ENCODE peak calls at places on chromosomes 3 and 15, in six cellular contexts. W, O, H, D, V and T are unnamed samples.

GRCh38 chr3:11306815-11307589 is 34.8 kb downstream of the ATG7 start:
- DNase-seq in W (no peak), O (no peak), H (no peak), D (no peak), V (no peak), T (no peak)

GRCh38 chr15:65818927-65819562 is 27.0 kb upstream of the DENND4A start:
- DNase-seq in W (no peak), O (no peak), H (no peak), D (no peak), V (no peak), T (no peak)

GRCh38 chr3:32105291-32106131 is 909 bp upstream of the GPD1L start:
- DNase-seq in W (no peak), O (no peak), H (no peak), D (peak; percentile 28), V (peak; percentile 87), T (peak; percentile 78)

GRCh38 chr15:28246605-28247004 is 75.4 kb downstream of the HERC2 start:
- DNase-seq in W (no peak), O (no peak), H (no peak), D (no peak), V (no peak), T (no peak)

GRCh38 chr3:57998366-57999283 is 9.6 kb upstream of the FLNB start:
- DNase-seq in W (no peak), O (no peak), H (no peak), D (peak; percentile 50), V (peak; percentile 61), T (peak; percentile 46)

GRCh38 chr15:36527512-36528162 is 51.8 kb upstream of the CDIN1 start:
- DNase-seq in W (no peak), O (no peak), H (no peak), D (no peak), V (no peak), T (peak; percentile 68)

GRCh38 chr15:66252411-66253295 is 897 bp downstream of the MEGF11 start:
- DNase-seq in W (no peak), O (peak; percentile 38), H (no peak), D (peak; percentile 46), V (peak; percentile 15), T (peak; percentile 49)

GRCh38 chr3:153903430-153903829 is 217.8 kb upstream of the ARHGEF26 start:
- DNase-seq in W (no peak), O (no peak), H (no peak), D (no peak), V (no peak), T (no peak)

GRCh38 chr15:40938530-40938870 is 9.4 kb downstream of the DLL4 start:
- DNase-seq in W (no peak), O (no peak), H (no peak), D (no peak), V (no peak), T (no peak)

GRCh38 chr3:42663581-42664442 is 10.3 kb downstream of the ZBTB47 start:
- DNase-seq in W (no peak), O (no peak), H (no peak), D (no peak), V (no peak), T (no peak)

GRCh38 chr3:14728113-14728512 is 53.2 kb downstream of the C3orf20 start:
- DNase-seq in W (no peak), O (no peak), H (no peak), D (no peak), V (no peak), T (no peak)

GRCh38 chr3:106006001-106006400 is 137.2 kb upstream of the CBLB start:
- DNase-seq in W (no peak), O (no peak), H (no peak), D (no peak), V (peak; percentile 96), T (peak; percentile 96)

GRCh38 chr15:47678047-47678446 is 39.3 kb upstream of the SEMA6D start:
- DNase-seq in W (no peak), O (no peak), H (no peak), D (no peak), V (peak; percentile 31), T (peak; percentile 25)

GRCh38 chr3:125032100-125032643 is 23.6 kb downstream of the HEG1 start:
- DNase-seq in W (no peak), O (no peak), H (no peak), D (no peak), V (no peak), T (no peak)

GRCh38 chr3:167084566-167084965 is 295.5 kb downstream of the ZBBX start:
- DNase-seq in W (no peak), O (no peak), H (no peak), D (no peak), V (no peak), T (no peak)

GRCh38 chr3:189839576-189839975 is 208.4 kb downstream of the TP63 start:
- DNase-seq in W (no peak), O (no peak), H (peak; percentile 90), D (no peak), V (peak; percentile 89), T (peak; percentile 87)

GRCh38 chr15:25501828-25502446 is 63.1 kb upstream of the UBE3A start:
- DNase-seq in W (no peak), O (no peak), H (no peak), D (no peak), V (peak; percentile 45), T (peak; percentile 52)

GRCh38 chr15:98581715-98582114 is 66.6 kb upstream of the IGF1R start:
- DNase-seq in W (no peak), O (no peak), H (no peak), D (no peak), V (peak; percentile 24), T (peak; percentile 30)

GRCh38 chr3:20322085-20322484 is 136.1 kb upstream of the SGO1 start:
- DNase-seq in W (no peak), O (no peak), H (no peak), D (no peak), V (no peak), T (no peak)

GRCh38 chr3:159936541-159936940 is 52.1 kb upstream of the IL12A start:
- DNase-seq in W (no peak), O (no peak), H (no peak), D (no peak), V (no peak), T (no peak)

GRCh38 chr15:34850121-34850520 is 54.8 kb upstream of the ACTC1 start:
- DNase-seq in W (no peak), O (no peak), H (no peak), D (no peak), V (no peak), T (no peak)

GRCh38 chr15:73751896-73752816 is 995 bp downstream of the INSYN1 start:
- DNase-seq in W (no peak), O (no peak), H (no peak), D (no peak), V (no peak), T (no peak)

GRCh38 chr3:108036401-108036800 is 54.4 kb downstream of the CD47 start:
- DNase-seq in W (no peak), O (no peak), H (no peak), D (no peak), V (no peak), T (no peak)

GRCh38 chr3:190696777-190697501 is 165.6 kb downstream of the GMNC start:
- DNase-seq in W (no peak), O (no peak), H (no peak), D (no peak), V (peak; percentile 49), T (peak; percentile 46)

GRCh38 chr3:57556459-57557087 is 499 bp downstream of the PDE12 start:
- DNase-seq in W (no peak), O (no peak), H (no peak), D (peak; percentile 33), V (no peak), T (peak; percentile 40)

DNA sequence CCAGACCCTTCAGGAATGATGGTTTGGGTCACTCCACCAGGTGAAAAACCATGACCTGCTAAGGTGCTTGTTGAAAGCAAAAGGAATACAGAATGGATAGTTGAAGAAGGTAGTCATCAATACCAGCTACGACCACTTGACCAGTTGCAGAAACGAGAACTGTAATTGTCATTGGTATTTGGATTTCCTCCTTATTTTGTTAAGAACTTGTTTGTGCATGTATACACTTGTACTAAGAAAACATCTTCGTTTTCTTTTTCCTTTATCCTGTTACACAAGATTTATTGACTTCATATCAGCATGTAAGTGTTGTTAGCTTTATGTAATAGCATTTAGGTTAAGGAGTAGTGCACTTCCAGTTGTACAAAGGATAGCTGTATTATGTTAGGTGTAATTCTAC is 261.8 kb downstream of the MCTP2 start:
- DNase-seq in W (no peak), O (no peak), H (no peak), D (no peak), V (peak; percentile 89), T (peak; percentile 72)
- H3K4me3 ChIP-seq in W (no peak overlapping the region), O (no peak overlapping the region), H (no peak overlapping the region), D (no peak overlapping the region), V (no peak overlapping the region), T (no peak overlapping the region)

GRCh38 chr3:79560698-79561097 is 207.1 kb downstream of the ROBO1 start:
- DNase-seq in W (no peak), O (no peak), H (no peak), D (no peak), V (no peak), T (no peak)

GRCh38 chr3:79551325-79551892 is 216.4 kb downstream of the ROBO1 start:
- DNase-seq in W (no peak), O (no peak), H (no peak), D (no peak), V (no peak), T (no peak)

GRCh38 chr3:79551997-79552396 is 215.8 kb downstream of the ROBO1 start:
- DNase-seq in W (no peak), O (no peak), H (no peak), D (no peak), V (no peak), T (no peak)

GRCh38 chr3:79558943-79559342 is 208.9 kb downstream of the ROBO1 start:
- DNase-seq in W (no peak), O (no peak), H (no peak), D (no peak), V (no peak), T (no peak)

GRCh38 chr3:79555655-79556054 is 212.1 kb downstream of the ROBO1 start:
- DNase-seq in W (no peak), O (no peak), H (no peak), D (no peak), V (no peak), T (no peak)
- TF ChIP-seq CTCF in W (no peak), O (no peak), H (no peak), D (no peak), V (no peak), T (no peak)

DNA sequence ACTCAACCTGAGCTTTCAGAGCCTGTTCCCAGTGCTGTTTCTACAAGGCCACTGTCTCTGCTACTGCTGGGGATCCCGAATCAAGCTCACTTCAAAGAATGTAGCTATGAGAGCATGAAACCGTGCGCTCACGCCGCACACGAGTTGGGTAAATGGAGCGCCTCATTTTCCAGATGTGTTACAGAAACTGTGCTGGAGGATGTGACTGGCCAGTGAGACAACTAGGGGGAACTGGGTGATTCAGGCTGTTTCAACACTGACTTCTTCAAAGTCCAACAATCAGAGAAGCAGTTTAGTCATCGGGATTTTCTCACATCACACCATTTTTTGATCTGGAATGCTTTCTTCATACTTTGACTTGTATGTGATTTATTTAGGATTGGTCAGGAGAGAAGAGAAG is 3.5 kb downstream of the ZNF710 start:
- DNase-seq in W (no peak), O (peak; percentile 38), H (peak; percentile 79), D (peak; percentile 46), V (peak; percentile 99), T (peak; percentile 99)
- H3K4me3 ChIP-seq in W (no peak overlapping the region), O (no peak overlapping the region), H (no peak overlapping the region), D (no peak overlapping the region), V (no peak overlapping the region), T (peak overlapping the region; percentile 5)

DNA sequence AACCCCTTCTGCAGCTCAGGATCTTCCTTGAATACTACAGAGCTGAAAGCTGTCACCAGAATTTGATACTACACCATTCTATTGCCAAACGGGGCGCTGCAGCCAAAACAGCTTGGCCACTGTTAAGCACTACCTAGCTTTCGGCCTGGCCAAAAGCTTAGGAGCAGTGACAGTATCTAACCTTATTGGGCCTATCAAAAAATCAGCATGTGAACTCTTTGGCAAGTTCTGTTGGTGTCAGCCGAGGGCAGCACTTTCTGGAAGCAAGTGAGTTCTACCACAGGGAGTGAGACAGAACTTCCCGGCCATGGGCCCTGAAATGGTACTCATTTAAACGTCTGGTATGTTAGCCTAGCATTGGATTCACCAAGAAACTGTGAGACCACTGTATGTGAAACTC is 16.1 kb upstream of the GYG1 start:
- DNase-seq in W (no peak), O (peak; percentile 28), H (no peak), D (no peak), V (no peak), T (no peak)
- TF ChIP-seq CTCF in W (no peak), O (no peak), H (no peak), D (no peak), V (no peak), T (no peak)